ENCODE peak calls at places on chromosomes 11 and 22, in four cellular contexts. O is GM13976, L is endothelial cell, C is coronary artery. U is an unnamed sample.

GRCh38 chr11:120344302-120345004 is 8.2 kb downstream of the ARHGEF12 start:
- DNase-seq in L (no peak), O (peak), C (no peak), U (peak)

GRCh38 chr22:38871360-38872171 is 450 bp downstream of the CBX6 start:
- DNase-seq in O (peak), L (no peak), C (peak), U (peak)

GRCh38 chr22:38110008-38110862 is at the start of gene BAIAP2L2:
- DNase-seq in L (no peak), C (no peak), O (no peak), U (no peak)

GRCh38 chr11:10514210-10514609 is 26.8 kb downstream of the RNF141 start:
- DNase-seq in C (no peak), O (no peak), L (no peak), U (no peak)

GRCh38 chr11:57072640-57073039 is 83.9 kb downstream of the OR5AK2 start:
- DNase-seq in L (no peak), O (no peak), C (no peak), U (no peak)

GRCh38 chr22:41513391-41513790 is 30.9 kb downstream of the POLR3H start:
- DNase-seq in C (no peak), O (no peak), L (no peak), U (no peak)

GRCh38 chr22:42145175-42145574 is 14.6 kb upstream of the CYP2D6 start:
- DNase-seq in L (no peak), C (no peak), O (no peak), U (no peak)

GRCh38 chr11:78417175-78417887 is at the start of gene GAB2:
- DNase-seq in L (peak), O (no peak), C (peak), U (no peak)

GRCh38 chr11:19597194-19597593 is 115.4 kb upstream of the NAV2 start:
- DNase-seq in O (no peak), C (peak), L (no peak), U (no peak)

GRCh38 chr11:67998150-67999045 is 5.5 kb downstream of the UNC93B1 start:
- DNase-seq in C (peak), L (no peak), O (no peak), U (peak)

GRCh38 chr11:86811637-86812321 is 11.4 kb downstream of the PRSS23 start:
- DNase-seq in O (no peak), C (no peak), L (no peak), U (no peak)

GRCh38 chr11:88535266-88535665 is 197.7 kb upstream of the CTSC start:
- DNase-seq in L (no peak), C (no peak), O (no peak), U (no peak)

GRCh38 chr22:50276143-50276542 is 6.0 kb upstream of the MAPK11 start:
- DNase-seq in O (peak), L (peak), C (peak), U (peak)

GRCh38 chr11:128621491-128622136 is 34.3 kb upstream of the ETS1 start:
- DNase-seq in L (no peak), O (no peak), C (no peak), U (no peak)

GRCh38 chr11:20367313-20367948 is 3.9 kb downstream of the HTATIP2 start:
- DNase-seq in C (no peak), L (no peak), O (no peak), U (peak)

GRCh38 chr11:72762641-72763304 is 10.6 kb upstream of the ARAP1 start:
- DNase-seq in C (no peak), O (peak), L (no peak), U (peak)

GRCh38 chr22:49734390-49734789 is 93.3 kb downstream of the BRD1 start:
- DNase-seq in L (no peak), O (no peak), C (no peak), U (no peak)

GRCh38 chr11:77345621-77346020 is 44.1 kb upstream of the GDPD4 start:
- DNase-seq in C (no peak), O (no peak), L (no peak), U (no peak)

GRCh38 chr11:106925245-106925644 is 93.0 kb downstream of the GUCY1A2 start:
- DNase-seq in C (no peak), L (no peak), O (no peak), U (no peak)

GRCh38 chr22:17779286-17780115 is 5.2 kb upstream of the BID start:
- DNase-seq in C (no peak), O (peak), L (no peak), U (peak)

GRCh38 chr11:44747339-44747738 is 20.6 kb downstream of the TSPAN18 start:
- DNase-seq in L (no peak), O (no peak), C (no peak), U (no peak)

GRCh38 chr11:116890193-116890592 is 52.8 kb upstream of the APOA1 start:
- DNase-seq in C (no peak), O (no peak), L (no peak), U (peak)

GRCh38 chr11:35235944-35236666 is 97.1 kb downstream of the CD44 start:
- DNase-seq in C (no peak), O (no peak), L (no peak), U (peak)

GRCh38 chr22:17807571-17808410 is 33.5 kb upstream of the BID start:
- DNase-seq in L (no peak), C (no peak), O (no peak), U (no peak)

GRCh38 chr11:72551571-72551970 is 117.2 kb upstream of the CLPB start:
- DNase-seq in L (no peak), O (no peak), C (no peak), U (no peak)

GRCh38 chr11:129364143-129364654 is 11.4 kb upstream of the BARX2 start:
- DNase-seq in O (peak), C (no peak), L (peak), U (peak)

GRCh38 chr11:2759228-2760195 is 59.7 kb upstream of the KCNQ1OT1 start:
- DNase-seq in L (no peak), O (no peak), C (peak), U (no peak)

GRCh38 chr22:35971418-35972119 is 57.1 kb downstream of the RBFOX2 start:
- DNase-seq in O (no peak), C (no peak), L (no peak), U (no peak)

GRCh38 chr11:129237880-129238638 is 45.9 kb upstream of the ARHGAP32 start:
- DNase-seq in C (no peak), O (no peak), L (no peak), U (no peak)

GRCh38 chr11:15038963-15039362 is 34.4 kb upstream of the CALCB start:
- DNase-seq in L (no peak), C (no peak), O (no peak), U (peak)

GRCh38 chr11:31711137-31711536 is 100.0 kb downstream of the PAX6 start:
- DNase-seq in L (no peak), O (no peak), C (no peak), U (no peak)

GRCh38 chr11:120606116-120607010 is 94.8 kb downstream of the GRIK4 start:
- DNase-seq in L (no peak), O (no peak), C (no peak), U (no peak)

GRCh38 chr11:119044708-119045107 is 12.3 kb downstream of the HYOU1 start:
- DNase-seq in O (no peak), C (no peak), L (no peak), U (no peak)
- TF ChIP-seq CTCF in O (no peak), C (no peak), L (peak), U (peak)

GRCh38 chr11:95345651-95346050 is 114.6 kb upstream of the SESN3 start:
- DNase-seq in O (no peak), L (no peak), C (no peak), U (peak)

GRCh38 chr11:95341246-95341645 is 110.2 kb upstream of the SESN3 start:
- DNase-seq in O (no peak), C (no peak), L (no peak), U (no peak)

GRCh38 chr11:95345243-95345642 is 114.2 kb upstream of the SESN3 start:
- DNase-seq in O (no peak), C (no peak), L (no peak), U (no peak)

GRCh38 chr11:95349345-95349942 is 118.4 kb upstream of the SESN3 start:
- DNase-seq in C (no peak), O (no peak), L (no peak), U (no peak)

GRCh38 chr11:95346207-95346718 is 115.3 kb upstream of the SESN3 start:
- DNase-seq in L (no peak), O (no peak), C (no peak), U (peak)
- TF ChIP-seq CTCF in L (no peak), O (no peak), C (no peak), U (no peak)

DNA sequence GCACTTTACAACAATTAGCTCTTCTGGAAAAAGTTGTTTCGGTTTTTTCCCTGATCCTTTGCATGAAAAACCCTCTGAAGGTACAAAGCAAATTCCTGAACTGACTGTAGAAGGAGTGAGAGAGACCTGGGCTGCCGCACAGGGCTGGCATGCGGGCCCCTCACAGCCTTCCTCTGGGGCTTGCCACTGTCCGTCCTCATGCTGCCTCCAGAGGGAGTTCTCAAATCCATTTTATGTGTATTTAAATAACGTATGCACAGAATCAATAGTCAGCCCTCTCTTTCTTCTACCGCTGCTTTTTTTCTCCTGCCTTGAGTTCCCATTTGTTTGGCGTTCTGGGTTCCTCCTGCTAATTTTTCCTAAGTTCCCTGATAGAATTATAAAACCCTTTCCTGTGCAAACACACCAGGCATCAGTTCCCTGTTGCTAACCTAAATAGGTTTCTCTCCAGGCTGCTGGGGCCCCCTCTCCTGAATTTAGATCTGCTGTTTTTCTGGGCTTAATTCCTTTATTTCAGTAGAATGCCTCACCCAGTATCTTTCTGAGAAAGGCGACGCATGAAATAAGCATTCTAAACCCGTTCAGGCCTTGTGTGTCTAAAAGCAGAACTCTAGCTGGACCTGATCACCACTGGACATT is 52.4 kb downstream of the PHF21B start:
- DNase-seq in O (no peak), L (no peak), C (no peak), U (no peak)
- TF ChIP-seq CTCF in O (no peak), L (peak), C (no peak), U (no peak)

DNA sequence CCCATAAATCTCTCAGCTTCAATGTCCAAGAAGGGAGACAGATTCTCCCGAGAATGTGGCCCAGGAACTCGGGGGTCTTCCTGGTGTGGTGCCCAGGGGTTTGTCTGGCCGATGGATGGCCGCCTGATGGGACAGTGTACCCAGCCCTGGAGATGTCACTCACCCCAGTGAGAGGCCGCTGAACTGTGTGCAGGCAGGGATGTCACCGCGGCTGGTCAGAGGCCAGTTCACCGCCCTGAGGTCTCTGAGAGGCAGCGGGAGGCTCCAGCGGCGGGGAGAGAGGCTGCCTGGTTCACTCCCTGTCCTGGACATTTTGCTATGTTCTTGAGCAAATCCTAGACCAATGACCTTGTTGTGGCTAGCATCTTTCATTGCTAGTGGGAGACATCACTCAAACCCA is 1349.5 kb downstream of the BRD1 start:
- DNase-seq in L (no peak), O (no peak), C (peak), U (no peak)
- TF ChIP-seq CTCF in L (no peak), O (no peak), C (no peak), U (no peak)

DNA sequence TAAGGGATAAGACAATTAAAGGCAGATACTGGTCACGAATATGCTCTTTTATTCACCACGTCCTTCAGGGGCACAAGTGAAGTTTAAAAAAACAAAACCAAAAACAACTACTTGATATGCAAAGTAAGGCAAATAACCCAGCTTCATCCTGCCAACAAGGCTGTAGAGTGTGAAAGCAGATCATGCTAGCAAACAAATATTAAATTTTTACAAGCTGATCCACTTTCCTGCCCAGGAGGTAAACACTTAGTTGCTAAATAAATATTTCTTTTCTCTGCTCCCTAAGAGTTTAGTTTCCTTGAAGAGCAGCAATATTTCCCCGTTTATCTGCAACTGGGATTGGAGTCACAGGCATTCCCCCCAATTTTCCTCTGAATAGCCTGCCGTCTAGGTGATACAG is 300.2 kb downstream of the LARGE1 start:
- DNase-seq in L (no peak), O (no peak), C (no peak), U (no peak)
- TF ChIP-seq CTCF in L (no peak), O (no peak), C (no peak), U (no peak)

GRCh38 chr11:64362339-64362738 is 3.4 kb downstream of the RPS6KA4 start:
- DNase-seq in C (no peak), O (no peak), L (no peak), U (no peak)

GRCh38 chr11:64366751-64367150 is 7.8 kb downstream of the RPS6KA4 start:
- DNase-seq in O (no peak), L (no peak), C (no peak), U (no peak)

GRCh38 chr11:64367931-64368672 is 9.1 kb downstream of the RPS6KA4 start:
- DNase-seq in L (no peak), O (no peak), C (no peak), U (no peak)

GRCh38 chr11:64364435-64364834 is 5.5 kb downstream of the RPS6KA4 start:
- DNase-seq in L (no peak), O (no peak), C (no peak), U (no peak)

GRCh38 chr11:64364911-64365310 is 5.9 kb downstream of the RPS6KA4 start:
- DNase-seq in O (no peak), C (no peak), L (no peak), U (no peak)
- TF ChIP-seq CTCF in O (no peak), C (no peak), L (no peak), U (no peak)

GRCh38 chr22:26139320-26139719 is 29.9 kb upstream of the SEZ6L start:
- DNase-seq in L (no peak), O (no peak), C (no peak), U (no peak)

GRCh38 chr22:26131755-26132154 is 37.5 kb upstream of the SEZ6L start:
- DNase-seq in C (no peak), O (no peak), L (no peak), U (no peak)

DNA sequence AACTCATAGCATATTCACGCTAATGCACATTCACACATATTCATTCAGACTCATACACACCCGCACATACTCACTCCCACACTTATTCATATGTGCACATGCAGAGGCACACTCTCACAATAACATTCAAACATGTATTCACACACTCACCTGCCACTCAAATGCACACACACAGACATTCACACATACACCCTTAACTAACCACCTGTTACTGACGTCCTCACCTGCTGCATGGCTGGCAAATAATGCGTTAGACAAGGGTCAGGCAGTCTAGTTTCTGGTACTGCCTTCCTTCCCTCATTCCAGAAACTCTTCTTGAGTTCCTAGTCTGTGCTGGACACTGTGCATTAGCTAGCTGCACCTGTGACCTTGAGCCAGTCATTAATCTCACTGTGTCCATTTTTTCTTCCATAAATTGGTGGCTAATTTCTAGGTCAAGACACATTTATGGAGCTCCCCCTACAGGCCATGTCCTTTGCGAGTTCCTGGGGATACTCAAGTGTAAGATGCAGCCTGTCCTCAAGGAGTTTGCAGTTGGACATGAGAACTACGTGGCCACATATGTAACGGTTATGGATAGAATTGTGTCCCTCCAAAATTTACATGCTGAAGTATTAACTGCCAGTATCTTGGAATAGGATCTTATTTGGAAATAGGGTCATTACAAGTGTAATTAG is 34.5 kb upstream of the SEZ6L start:
- DNase-seq in O (no peak), C (no peak), L (no peak), U (peak)
- TF ChIP-seq CTCF in O (peak), C (no peak), L (peak), U (peak)

GRCh38 chr11:9037963-9038362 is 34.2 kb upstream of the NRIP3 start:
- DNase-seq in L (no peak), C (no peak), O (no peak), U (no peak)

GRCh38 chr11:9038537-9038936 is 34.7 kb upstream of the NRIP3 start:
- DNase-seq in O (no peak), L (no peak), C (no peak), U (no peak)

GRCh38 chr11:9039863-9040262 is 36.1 kb upstream of the NRIP3 start:
- DNase-seq in C (no peak), L (no peak), O (no peak), U (no peak)

GRCh38 chr11:9040410-9040809 is 36.6 kb upstream of the NRIP3 start:
- DNase-seq in L (no peak), C (no peak), O (no peak), U (no peak)

DNA sequence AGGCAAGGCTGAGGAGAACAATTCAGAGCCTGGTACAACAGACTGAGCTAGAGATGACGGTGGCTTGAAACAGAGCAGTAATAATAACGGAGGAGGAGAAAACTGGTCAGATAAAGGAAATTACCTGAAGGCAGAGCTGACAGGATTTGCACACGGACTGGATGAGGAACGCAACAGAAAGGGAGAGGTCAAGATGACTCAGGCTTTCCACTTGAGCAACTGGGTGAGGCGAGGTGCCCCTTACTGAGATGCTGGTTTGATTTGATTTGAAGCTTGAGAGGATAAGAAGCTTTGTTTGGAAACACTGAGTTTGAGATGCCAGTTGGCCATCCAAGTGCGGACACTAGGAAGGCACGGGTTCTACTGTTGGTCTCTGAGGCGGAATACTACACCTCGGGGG is 35.4 kb upstream of the NRIP3 start:
- DNase-seq in O (peak), C (no peak), L (no peak), U (no peak)
- TF ChIP-seq CTCF in O (no peak), C (no peak), L (no peak), U (no peak)

DNA sequence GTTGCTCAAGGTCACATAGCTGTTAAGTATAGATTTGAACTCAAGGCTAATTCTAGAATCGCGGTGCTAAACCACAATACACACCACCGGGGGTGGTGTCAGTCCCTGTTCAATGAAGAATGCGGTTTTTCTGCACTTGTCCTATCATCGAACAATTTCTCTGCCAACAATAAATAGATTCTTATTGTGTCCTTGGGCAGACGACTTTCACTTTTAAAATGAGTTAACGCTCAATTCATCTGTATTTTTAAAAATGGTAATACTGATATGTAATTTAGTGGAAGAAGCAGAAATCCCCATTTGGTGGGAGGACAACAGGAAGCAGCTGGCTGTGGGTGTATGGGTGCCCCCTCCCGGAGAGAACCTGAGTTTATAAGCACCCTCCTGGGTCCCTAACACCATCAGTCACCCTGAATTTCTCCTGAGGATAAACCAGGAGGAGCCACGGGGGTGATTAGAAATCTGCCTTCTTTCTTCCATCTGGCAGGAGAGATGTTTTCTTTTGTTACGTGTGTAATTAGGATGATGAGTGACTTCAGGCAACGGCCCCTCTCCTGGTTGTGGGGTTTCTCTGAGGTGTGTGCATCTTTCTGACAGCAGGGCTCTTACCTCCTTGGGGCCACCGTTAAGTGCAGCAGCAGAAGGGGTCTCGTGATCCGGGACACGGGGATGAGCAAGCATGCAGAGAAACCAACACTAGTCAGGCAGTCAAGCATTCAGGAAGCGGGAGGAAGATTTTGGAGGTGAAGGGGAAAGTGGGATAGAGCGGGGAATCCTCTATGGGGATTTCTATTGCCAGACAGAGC is 87.7 kb downstream of the GRAMD1B start:
- DNase-seq in O (peak), C (no peak), L (no peak), U (peak)
- TF ChIP-seq CTCF in O (no peak), C (no peak), L (no peak), U (no peak)